ENCODE peak calls at places on chromosomes 12 and 14, in nine cellular contexts. Z is breast epithelium; T is endothelial cell of umbilical vein; Q is adipocyte; R is lower lobe of right lung; S is PC-3; I is uterus; E is CD4-positive, alpha-beta memory T cell; P is kidney epithelial cell. F is an unnamed sample.

GRCh38 chr14:73472182-73473114 is 14.1 kb upstream of the NUMB start:
- DNase-seq in E (peak; percentile 61), I (no peak), R (no peak), Q (peak; percentile 85), S (peak; percentile 87), Z (no peak), P (no peak), T (peak; percentile 77), F (no peak)

GRCh38 chr12:92055877-92056276 is 89.8 kb downstream of the BTG1 start:
- DNase-seq in Q (no peak), P (no peak), I (no peak), E (peak; percentile 68), R (no peak), S (peak; percentile 84), T (no peak), Z (no peak), F (no peak)

GRCh38 chr12:212383-212798 is 1.6 kb downstream of the SLC6A12 start:
- DNase-seq in I (no peak), Z (no peak), Q (no peak), R (no peak), E (no peak), P (no peak), T (no peak), S (no peak), F (no peak)

GRCh38 chr12:50725011-50725899 is 38.6 kb upstream of the ATF1 start:
- DNase-seq in Q (no peak), I (no peak), Z (no peak), T (no peak), S (no peak), P (no peak), E (no peak), R (no peak), F (no peak)

GRCh38 chr12:70178038-70178437 is 65.2 kb upstream of the CNOT2 start:
- DNase-seq in Q (peak; percentile 74), T (peak; percentile 7), S (no peak), E (no peak), P (no peak), Z (no peak), I (no peak), R (no peak), F (no peak)

GRCh38 chr12:96587691-96588090 is 98.3 kb downstream of the CFAP54 start:
- DNase-seq in P (no peak), Z (no peak), I (no peak), S (peak; percentile 46), Q (no peak), T (peak; percentile 4), E (no peak), R (no peak), F (no peak)

GRCh38 chr12:121634836-121635235 is 8.5 kb downstream of the ORAI1 start:
- DNase-seq in P (no peak), E (no peak), Q (no peak), T (no peak), S (no peak), R (no peak), Z (no peak), I (no peak), F (no peak)

GRCh38 chr12:133204264-133204603 is 22.9 kb downstream of the ZNF268 start:
- DNase-seq in Q (no peak), I (no peak), Z (no peak), P (no peak), T (no peak), E (no peak), S (no peak), R (no peak), F (no peak)

GRCh38 chr14:105193916-105194782 is 13.0 kb upstream of the NUDT14 start:
- DNase-seq in Q (no peak), R (no peak), E (no peak), P (no peak), I (no peak), S (no peak), Z (no peak), T (peak; percentile 57), F (no peak)

GRCh38 chr14:76080009-76080408 is 71.7 kb upstream of the GPATCH2L start:
- DNase-seq in Q (no peak), S (no peak), R (no peak), Z (no peak), I (no peak), P (no peak), T (no peak), E (no peak), F (peak; percentile 83)

GRCh38 chr14:80336613-80337106 is 125.4 kb upstream of the DIO2 start:
- DNase-seq in E (no peak), I (no peak), T (no peak), R (no peak), Q (no peak), Z (no peak), S (no peak), P (no peak), F (no peak)

GRCh38 chr12:130981156-130981789 is 27.6 kb downstream of the ADGRD1 start:
- DNase-seq in Z (no peak), I (no peak), E (no peak), T (no peak), P (no peak), R (no peak), Q (no peak), S (no peak), F (no peak)

GRCh38 chr12:12376636-12377448 is 20.0 kb downstream of the BORCS5 start:
- DNase-seq in E (peak; percentile 81), Z (no peak), P (peak; percentile 63), T (peak; percentile 73), Q (peak; percentile 93), R (no peak), I (no peak), S (peak; percentile 81), F (no peak)

GRCh38 chr12:105427883-105428282 is 97.4 kb downstream of the C12orf75 start:
- DNase-seq in S (peak; percentile 61), P (no peak), E (no peak), T (peak; percentile 76), Z (no peak), I (no peak), Q (no peak), R (no peak), F (no peak)

GRCh38 chr12:49824886-49825285 is 3.3 kb downstream of the NCKAP5L start:
- DNase-seq in Z (no peak), E (no peak), R (no peak), Q (peak; percentile 41), P (no peak), T (peak; percentile 33), S (no peak), I (no peak), F (no peak)

GRCh38 chr14:58690801-58691516 is 53.2 kb downstream of the DACT1 start:
- DNase-seq in Z (no peak), S (no peak), R (peak; percentile 59), Q (no peak), E (no peak), I (no peak), T (no peak), P (no peak), F (no peak)
- H3K4me3 ChIP-seq in Z (no peak overlapping the region), S (no peak overlapping the region), R (no peak overlapping the region), Q (no peak overlapping the region), E (no peak overlapping the region), I (no peak overlapping the region), T (no peak overlapping the region), P (no peak overlapping the region), F (no peak overlapping the region)

GRCh38 chr12:132109741-132110140 is 34.4 kb downstream of the DDX51 start:
- DNase-seq in Z (no peak), P (no peak), S (no peak), T (peak; percentile 43), I (no peak), R (no peak), E (no peak), Q (no peak), F (no peak)

GRCh38 chr12:132110677-132111076 is 33.4 kb downstream of the DDX51 start:
- DNase-seq in T (no peak), Z (no peak), P (no peak), R (no peak), Q (no peak), E (no peak), I (no peak), S (no peak), F (no peak)

GRCh38 chr12:132108211-132108832 is 35.8 kb downstream of the DDX51 start:
- DNase-seq in Z (no peak), R (no peak), T (no peak), P (no peak), I (no peak), S (no peak), E (no peak), Q (no peak), F (no peak)

GRCh38 chr12:132114667-132115066 is 29.5 kb downstream of the DDX51 start:
- DNase-seq in R (no peak), I (no peak), P (no peak), T (no peak), Z (no peak), E (no peak), Q (no peak), S (no peak), F (no peak)

GRCh38 chr12:132111641-132112304 is 32.3 kb downstream of the DDX51 start:
- DNase-seq in Z (no peak), T (no peak), I (no peak), S (no peak), P (no peak), E (no peak), Q (no peak), R (no peak), F (no peak)
- H3K36me3 ChIP-seq in Z (no peaks in the 10 kb centered on the region), T (peaks cover 24% of the 10 kb centered on the region), I (no peaks in the 10 kb centered on the region), S (peaks cover 25% of the 10 kb centered on the region), P (peaks cover 2% of the 10 kb centered on the region), E (peaks cover 18% of the 10 kb centered on the region), Q (peaks cover 73% of the 10 kb centered on the region), R (peaks cover 65% of the 10 kb centered on the region), F (peaks cover 4% of the 10 kb centered on the region)

DNA sequence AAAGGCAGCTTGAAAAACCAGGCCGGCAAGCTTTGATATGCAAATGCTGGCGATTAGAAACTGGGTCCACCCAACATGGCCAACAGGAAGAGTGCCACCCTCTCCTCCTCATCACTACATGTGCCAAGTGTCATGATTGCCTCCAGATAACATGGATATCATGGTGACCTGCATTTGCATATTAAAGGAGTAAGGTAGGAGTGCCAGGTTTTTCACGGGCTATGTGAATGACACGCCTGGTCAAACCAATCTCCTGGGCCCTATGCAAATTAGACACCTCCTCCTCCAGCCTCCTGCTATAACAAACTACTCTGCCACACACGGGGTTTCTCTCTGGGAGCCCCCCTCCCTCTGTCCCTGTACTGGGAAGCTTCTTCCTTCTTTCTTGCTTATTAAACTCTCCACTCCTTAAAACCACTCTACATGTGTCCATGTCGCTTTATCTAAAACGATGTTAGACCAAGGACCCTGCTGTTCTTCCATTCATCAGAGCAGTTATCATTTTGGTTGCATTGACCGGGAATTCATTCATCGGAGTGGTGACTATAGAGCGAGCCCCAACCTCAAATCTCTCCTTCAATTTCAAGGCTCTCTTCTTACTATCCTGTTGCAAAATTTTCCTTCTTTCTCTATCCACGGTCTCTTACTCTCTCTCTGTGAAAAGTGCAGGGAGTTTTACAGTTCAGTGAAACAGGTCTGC is 27.5 kb downstream of the APOBEC1 start:
- DNase-seq in I (no peak), E (no peak), S (no peak), Q (no peak), T (peak; percentile 4), Z (no peak), P (no peak), R (no peak), F (no peak)
- H3K4me3 ChIP-seq in I (no peak overlapping the region), E (no peak overlapping the region), S (peak overlapping the region; percentile 37), Q (peak overlapping the region; percentile 48), T (no peak overlapping the region), Z (peak overlapping the region; percentile 12), P (no peak overlapping the region), R (no peak overlapping the region), F (no peak overlapping the region)

DNA sequence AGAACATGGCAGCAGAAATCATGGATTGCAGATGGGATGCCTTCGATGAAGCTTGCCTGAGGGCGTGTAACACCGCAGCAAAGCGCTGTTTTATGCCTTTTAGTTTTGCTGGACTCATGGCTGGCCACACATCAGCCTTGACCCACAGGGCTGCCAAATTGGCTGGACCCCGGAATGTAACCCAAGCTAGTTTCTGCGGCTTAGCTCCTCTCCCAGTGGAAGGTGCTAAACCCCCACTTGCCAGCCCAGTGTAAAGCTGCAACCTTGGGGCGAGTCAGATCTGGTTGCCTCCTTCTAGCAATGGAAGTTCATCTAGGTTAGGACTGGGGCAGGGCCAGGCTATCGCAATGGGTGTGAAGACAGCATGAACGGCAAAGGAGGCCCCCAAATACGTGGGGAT is 38.3 kb downstream of the MEG3 start:
- DNase-seq in E (no peak), T (no peak), Z (peak; percentile 20), R (peak; percentile 11), I (no peak), S (no peak), P (no peak), Q (no peak), F (no peak)
- H3K36me3 ChIP-seq in E (no peaks in the 10 kb centered on the region), T (peaks cover 17% of the 10 kb centered on the region), Z (no peaks in the 10 kb centered on the region), R (no peaks in the 10 kb centered on the region), I (no peaks in the 10 kb centered on the region), S (no peaks in the 10 kb centered on the region), P (no peaks in the 10 kb centered on the region), Q (peaks cover 5% of the 10 kb centered on the region), F (no peaks in the 10 kb centered on the region)